ENCODE peak calls at places on chromosomes 7 and 10, in eight cellular contexts. H, Y, T, W, L, K, G and X are unnamed samples.

GRCh38 chr7:45088821-45089313 is at the start of gene NACAD:
- DNase-seq in W (no peak), L (no peak), H (peak), K (peak), Y (no peak), G (peak), T (no peak), X (no peak)

GRCh38 chr10:92720306-92721165 is 30.8 kb downstream of the HHEX start:
- DNase-seq in W (no peak), K (no peak), L (no peak), T (no peak), G (no peak), Y (no peak), H (no peak), X (no peak)

GRCh38 chr10:108801775-108802516 is 1121.4 kb downstream of the XPNPEP1 start:
- DNase-seq in G (peak), K (peak), L (peak), H (no peak), W (no peak), T (no peak), Y (no peak), X (peak)

GRCh38 chr10:132606536-132607316 is 69.1 kb downstream of the INPP5A start:
- DNase-seq in H (no peak), Y (no peak), W (peak), T (no peak), L (no peak), G (no peak), K (no peak), X (no peak)

GRCh38 chr10:117530791-117531190 is 11.8 kb upstream of the EMX2 start:
- DNase-seq in H (no peak), K (no peak), Y (no peak), T (no peak), L (no peak), G (no peak), W (no peak), X (peak)

GRCh38 chr7:6394114-6394513 is 53.6 kb downstream of the DAGLB start:
- DNase-seq in T (no peak), Y (no peak), G (no peak), H (no peak), K (no peak), L (no peak), W (no peak), X (no peak)

GRCh38 chr7:107961399-107961798 is 41.6 kb downstream of the LAMB1 start:
- DNase-seq in L (no peak), G (no peak), K (no peak), H (no peak), W (no peak), T (no peak), Y (no peak), X (peak)

GRCh38 chr7:87218941-87219544 is 489 bp downstream of the TMEM243 start:
- DNase-seq in H (peak), K (peak), T (no peak), L (no peak), Y (no peak), G (peak), W (peak), X (peak)

GRCh38 chr7:134954197-134955082 is 31.9 kb upstream of the AGBL3 start:
- DNase-seq in Y (no peak), K (peak), W (no peak), G (peak), T (no peak), L (no peak), H (no peak), X (peak)

GRCh38 chr7:41869091-41869490 is 166.2 kb upstream of the INHBA start:
- DNase-seq in L (no peak), G (peak), K (no peak), W (no peak), T (no peak), Y (no peak), H (no peak), X (peak)

GRCh38 chr10:44647877-44648542 is 263.1 kb upstream of the CXCL12 start:
- DNase-seq in Y (no peak), T (peak), K (peak), W (no peak), G (peak), H (no peak), L (peak), X (peak)

GRCh38 chr10:122446668-122447410 is 7.6 kb upstream of the ARMS2 start:
- DNase-seq in K (peak), L (no peak), T (no peak), Y (no peak), W (no peak), G (peak), H (no peak), X (no peak)

GRCh38 chr7:35757574-35757973 is 43.3 kb upstream of the SEPTIN7 start:
- DNase-seq in W (no peak), Y (no peak), T (no peak), K (no peak), L (no peak), H (no peak), G (no peak), X (no peak)

GRCh38 chr10:47253651-47254375 is 46.2 kb upstream of the GDF10 start:
- DNase-seq in W (peak), K (peak), L (no peak), Y (no peak), H (no peak), T (no peak), G (no peak), X (no peak)

GRCh38 chr10:35214607-35215020 is 88.0 kb downstream of the CREM start:
- DNase-seq in K (no peak), L (no peak), T (no peak), Y (no peak), G (no peak), W (no peak), H (no peak), X (no peak)

GRCh38 chr7:47310020-47310419 is 271.9 kb downstream of the TNS3 start:
- DNase-seq in L (no peak), G (no peak), H (no peak), Y (no peak), W (no peak), K (no peak), T (no peak), X (no peak)

GRCh38 chr10:79047875-79048638 is 20.7 kb upstream of the ZMIZ1 start:
- DNase-seq in Y (no peak), K (no peak), T (no peak), W (peak), L (no peak), G (no peak), H (peak), X (no peak)

GRCh38 chr7:146115665-146116451 is 743 bp upstream of the CNTNAP2 start:
- DNase-seq in G (peak), K (peak), W (no peak), Y (no peak), T (no peak), L (no peak), H (no peak), X (no peak)

GRCh38 chr7:46071601-46072000 is 150.5 kb upstream of the IGFBP3 start:
- DNase-seq in L (peak), H (no peak), Y (no peak), T (peak), W (no peak), G (peak), K (peak), X (no peak)

GRCh38 chr7:39392151-39392550 is 174.1 kb upstream of the YAE1 start:
- DNase-seq in G (no peak), H (no peak), K (no peak), Y (no peak), W (no peak), L (no peak), T (no peak), X (no peak)

GRCh38 chr7:39384386-39384785 is 181.8 kb upstream of the YAE1 start:
- DNase-seq in Y (no peak), H (no peak), T (no peak), W (no peak), K (no peak), L (no peak), G (no peak), X (no peak)

DNA sequence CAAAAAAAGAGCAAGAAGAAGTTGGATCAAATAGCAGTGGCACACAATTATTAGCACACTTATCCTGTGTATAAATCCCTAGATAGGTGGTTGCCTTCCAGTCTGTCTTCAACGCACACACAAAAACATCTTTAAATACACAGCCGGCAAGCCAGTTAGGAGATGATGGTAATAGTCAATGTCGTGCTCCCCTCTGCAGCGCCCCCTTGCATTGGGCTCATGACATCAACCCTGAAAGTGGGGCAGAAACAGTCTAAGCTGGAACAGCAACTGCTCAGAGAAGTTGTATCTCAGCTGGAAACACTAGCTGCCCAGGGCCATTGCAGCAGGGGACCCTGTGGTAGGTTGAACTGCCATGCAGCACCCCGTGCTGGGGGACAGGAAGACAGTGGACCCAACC is 179.5 kb upstream of the YAE1 start:
- DNase-seq in Y (no peak), H (no peak), G (no peak), K (no peak), T (no peak), L (no peak), W (no peak), X (no peak)
- H3K4me3 ChIP-seq in Y (no peak), H (no peak), G (no peak), K (no peak), T (no peak), L (no peak), W (no peak), X (no peak)

GRCh38 chr10:6082496-6083395 is 6.1 kb upstream of the RBM17 start:
- DNase-seq in Y (no peak), T (no peak), W (no peak), G (no peak), K (no peak), H (no peak), L (no peak), X (no peak)

GRCh38 chr10:6083523-6084475 is 5.0 kb upstream of the RBM17 start:
- DNase-seq in Y (no peak), L (no peak), G (peak), T (no peak), K (no peak), H (peak), W (no peak), X (peak)

GRCh38 chr10:6074489-6075301 is 12.5 kb upstream of the IL2RA start:
- DNase-seq in K (peak), Y (no peak), T (no peak), W (no peak), H (no peak), L (no peak), G (peak), X (peak)

GRCh38 chr10:6077071-6077675 is 11.7 kb upstream of the RBM17 start:
- DNase-seq in T (no peak), H (no peak), K (no peak), W (no peak), G (no peak), Y (no peak), L (no peak), X (no peak)

DNA sequence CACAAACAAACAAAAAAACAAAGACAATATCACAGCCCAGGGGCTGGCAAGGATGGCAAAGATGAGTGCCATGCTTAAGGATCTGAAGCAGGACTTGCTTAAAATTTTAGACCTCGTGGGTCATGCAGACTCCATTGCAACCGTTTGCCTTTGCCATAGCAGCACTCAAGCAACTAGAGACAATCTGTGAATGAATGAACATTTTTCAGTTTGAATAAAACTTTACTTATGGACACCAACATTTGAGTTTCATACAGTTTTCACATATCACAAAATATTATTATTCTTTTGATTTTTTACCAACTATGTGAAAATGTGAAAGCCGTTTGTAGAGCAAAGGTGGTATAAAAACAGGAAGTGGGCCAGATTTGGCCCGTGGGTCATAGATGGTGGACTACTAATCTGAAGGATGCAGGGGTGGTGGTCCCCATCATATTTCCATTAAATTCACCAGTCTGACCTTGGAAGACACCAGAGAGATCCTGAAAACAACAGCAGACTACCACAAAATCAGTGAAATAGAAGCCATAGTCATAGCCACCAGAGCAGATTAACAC is 8.3 kb upstream of the RBM17 start:
- DNase-seq in W (no peak), L (no peak), Y (no peak), K (no peak), H (no peak), G (no peak), T (no peak), X (no peak)
- H3K4me3 ChIP-seq in W (no peak), L (no peak), Y (no peak), K (no peak), H (no peak), G (no peak), T (no peak), X (no peak)

GRCh38 chr10:63114031-63114814 is 18.9 kb upstream of the NRBF2 start:
- DNase-seq in W (peak), K (peak), L (no peak), G (peak), H (no peak), Y (peak), T (peak), X (peak)
- H3K4me3 ChIP-seq in W (no peak), K (no peak), L (no peak), G (peak), H (no peak), Y (no peak), T (no peak), X (no peak)

DNA sequence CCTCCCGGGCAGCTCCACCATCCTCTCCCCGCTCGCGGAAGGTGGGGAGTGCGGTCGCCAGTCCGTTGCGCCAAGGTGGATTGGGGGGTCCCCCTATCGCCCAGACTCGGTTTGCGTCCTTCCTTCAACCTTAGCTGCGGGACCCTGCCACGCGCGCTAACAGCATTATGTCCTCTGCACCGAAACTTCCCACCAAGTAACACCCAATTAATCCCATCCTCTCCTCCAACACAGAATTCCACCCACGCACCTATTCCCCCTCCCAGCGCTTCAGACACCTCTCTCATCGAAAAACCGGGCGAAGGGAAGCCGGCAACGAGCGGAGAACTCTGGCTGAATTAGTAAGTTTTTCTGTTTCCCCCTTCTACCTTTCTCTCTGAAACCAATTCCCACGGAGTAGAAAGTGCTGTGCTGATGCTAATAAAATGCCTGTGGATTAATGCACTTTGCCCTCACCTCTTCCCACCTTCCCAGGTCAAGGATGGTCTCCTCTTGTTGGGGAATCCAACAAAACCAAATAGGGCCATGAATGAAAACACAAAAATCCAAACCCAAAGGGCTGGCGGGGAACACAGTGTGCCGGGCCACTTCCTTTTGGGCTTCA is 940 bp downstream of the HOXA3 start:
- DNase-seq in G (no peak), H (no peak), L (no peak), W (no peak), K (no peak), Y (no peak), T (no peak), X (no peak)
- H3K4me3 ChIP-seq in G (peak), H (peak), L (peak), W (peak), K (peak), Y (peak), T (peak), X (peak)

GRCh38 chr10:128209862-128210214 is 83.6 kb upstream of the MKI67 start:
- DNase-seq in G (no peak), W (no peak), T (no peak), H (no peak), L (no peak), K (no peak), Y (no peak), X (no peak)
- H3K4me3 ChIP-seq in G (peak), W (no peak), T (no peak), H (peak), L (peak), K (no peak), Y (peak), X (no peak)

GRCh38 chr10:28685717-28686116 is 8.4 kb downstream of the BAMBI start:
- DNase-seq in L (no peak), H (no peak), K (no peak), Y (no peak), G (no peak), W (no peak), T (no peak), X (no peak)
- H3K4me3 ChIP-seq in L (no peak), H (no peak), K (no peak), Y (no peak), G (no peak), W (no peak), T (no peak), X (no peak)

DNA sequence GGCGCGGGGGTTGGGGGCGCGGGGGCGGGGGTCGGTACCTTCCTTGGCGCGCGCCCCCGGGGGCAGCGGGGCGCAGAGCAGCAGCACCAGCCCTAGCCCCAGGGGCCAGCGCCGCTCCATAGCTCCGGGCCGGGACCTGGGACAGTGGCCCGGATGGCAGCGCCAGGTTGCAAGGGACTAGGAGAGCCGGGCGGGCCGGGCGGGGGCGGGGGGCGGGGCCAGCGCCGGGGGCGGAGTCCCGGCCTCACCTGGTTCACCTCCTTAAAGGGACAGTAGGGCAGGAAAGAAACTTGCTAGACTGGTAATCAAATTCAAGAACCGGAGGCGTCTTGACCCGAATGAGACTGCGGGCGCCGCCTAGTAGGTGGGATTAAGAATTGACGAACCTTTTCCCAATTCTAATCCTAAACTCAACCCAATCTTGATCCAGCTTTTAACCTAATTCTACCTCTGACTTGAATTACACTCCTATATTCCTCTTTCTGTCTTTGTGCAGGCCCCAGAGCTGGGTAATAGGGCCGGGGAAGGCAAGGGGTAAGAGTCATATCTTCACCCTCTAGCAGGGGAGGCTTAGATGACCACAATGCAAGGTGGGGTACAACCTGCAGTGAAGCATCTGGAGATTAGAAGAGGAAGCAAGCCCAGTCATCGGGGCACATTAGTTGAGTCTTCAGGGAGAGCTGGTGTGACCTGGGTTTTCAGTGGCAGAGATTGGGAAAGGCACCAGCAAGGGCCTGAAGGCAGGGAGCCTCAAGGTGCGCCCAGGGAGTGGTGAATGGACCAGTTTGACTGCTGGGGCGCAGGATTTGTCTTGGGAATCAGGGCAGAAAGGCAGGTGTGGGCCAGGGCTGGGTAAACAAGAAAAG is at the start of gene EPHA1:
- DNase-seq in G (no peak), K (no peak), T (no peak), W (peak), Y (peak), H (peak), L (no peak), X (peak)
- H3K4me3 ChIP-seq in G (no peak), K (no peak), T (no peak), W (no peak), Y (peak), H (peak), L (peak), X (no peak)

GRCh38 chr7:67620216-67620933 is 623.7 kb downstream of the TYW1 start:
- DNase-seq in L (no peak), Y (no peak), T (no peak), K (no peak), W (no peak), H (no peak), G (no peak), X (no peak)

GRCh38 chr7:67621704-67622103 is 625.1 kb downstream of the TYW1 start:
- DNase-seq in W (no peak), H (no peak), T (no peak), K (no peak), G (no peak), L (no peak), Y (no peak), X (no peak)

GRCh38 chr7:67625257-67625713 is 628.7 kb downstream of the TYW1 start:
- DNase-seq in W (peak), L (peak), Y (peak), T (no peak), G (peak), K (peak), H (no peak), X (peak)
- H3K4me3 ChIP-seq in W (no peak), L (no peak), Y (no peak), T (no peak), G (peak), K (no peak), H (no peak), X (no peak)

DNA sequence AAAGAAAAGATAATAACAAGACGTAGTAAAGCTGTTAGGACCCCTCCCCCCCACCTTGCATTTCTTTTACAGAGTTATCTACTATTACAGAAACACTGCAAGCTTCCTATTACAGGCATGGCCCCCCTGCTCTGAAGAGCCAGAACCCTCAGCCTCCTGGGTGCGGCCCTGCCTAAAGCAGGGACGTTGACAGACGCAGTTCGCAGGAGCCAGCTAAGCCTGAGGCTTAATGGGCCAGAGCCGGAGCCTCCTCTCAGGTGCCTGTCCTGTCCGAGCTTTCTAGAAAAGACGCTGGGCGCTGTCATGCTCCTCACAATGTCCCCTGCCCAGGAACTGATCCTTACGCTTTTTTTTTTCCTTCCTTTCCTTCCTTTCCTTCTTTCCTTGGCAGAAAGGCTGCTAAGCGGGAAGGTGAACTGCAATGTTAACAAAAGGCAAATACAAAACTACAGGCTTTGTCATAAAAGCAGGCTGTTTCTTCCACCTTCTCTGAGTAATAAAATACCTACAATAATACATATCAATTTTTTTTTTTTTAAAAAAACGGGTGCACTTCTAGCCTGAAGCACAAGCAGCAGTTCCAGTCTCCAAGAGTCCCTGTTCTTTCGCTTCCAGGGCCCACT is 11.4 kb downstream of the MNX1 start:
- DNase-seq in W (no peak), Y (no peak), K (no peak), G (no peak), T (no peak), L (no peak), H (no peak), X (peak)
- H3K4me3 ChIP-seq in W (no peak), Y (peak), K (no peak), G (no peak), T (no peak), L (no peak), H (peak), X (no peak)